ENCODE peak calls at places on chromosomes 1 and 21, in nine cellular contexts. One of them, this sample, is unnamed.

GRCh38 chr1:147083919-147084272 is 88.4 kb downstream of the PRKAB2 start:
- DNase-seq in WTC11: peak; percentile 40
- DNase-seq in activated CD4-positive, alpha-beta memory T cell treated with anti-CD3 and anti-CD28 coated beads for 36 hours: no peak
- DNase-seq in stromal cell of bone marrow: no peak
- DNase-seq in IMR-90: no peak
- DNase-seq in NCI-H526 treated with DMSO at 0.1 percent for 48 hours: no peak
- DNase-seq in KBM-7: no peak
- DNase-seq in activated CD8-positive, alpha-beta memory T cell treated with anti-CD3 and anti-CD28 coated beads, Interleukin-2, amount 50 U/mL, for 48 hours: no peak
- DNase-seq in RKO: no peak
- DNase-seq in this sample: no peak

GRCh38 chr1:207402744-207403143 is 51.4 kb upstream of the CR2 start:
- DNase-seq in WTC11: no peak
- DNase-seq in activated CD4-positive, alpha-beta memory T cell treated with anti-CD3 and anti-CD28 coated beads for 36 hours: no peak
- DNase-seq in stromal cell of bone marrow: no peak
- DNase-seq in IMR-90: no peak
- DNase-seq in NCI-H526 treated with DMSO at 0.1 percent for 48 hours: no peak
- DNase-seq in KBM-7: no peak
- DNase-seq in activated CD8-positive, alpha-beta memory T cell treated with anti-CD3 and anti-CD28 coated beads, Interleukin-2, amount 50 U/mL, for 48 hours: no peak
- DNase-seq in RKO: no peak
- DNase-seq in this sample: no peak

GRCh38 chr21:42426424-42426823 is 22.7 kb downstream of the UBASH3A start:
- DNase-seq in WTC11: no peak
- DNase-seq in activated CD4-positive, alpha-beta memory T cell treated with anti-CD3 and anti-CD28 coated beads for 36 hours: no peak
- DNase-seq in stromal cell of bone marrow: no peak
- DNase-seq in IMR-90: no peak
- DNase-seq in NCI-H526 treated with DMSO at 0.1 percent for 48 hours: no peak
- DNase-seq in KBM-7: no peak
- DNase-seq in activated CD8-positive, alpha-beta memory T cell treated with anti-CD3 and anti-CD28 coated beads, Interleukin-2, amount 50 U/mL, for 48 hours: no peak
- DNase-seq in RKO: no peak
- DNase-seq in this sample: no peak

GRCh38 chr1:111795401-111795800 is 39.7 kb downstream of the DDX20 start:
- DNase-seq in WTC11: no peak
- DNase-seq in activated CD4-positive, alpha-beta memory T cell treated with anti-CD3 and anti-CD28 coated beads for 36 hours: no peak
- DNase-seq in stromal cell of bone marrow: no peak
- DNase-seq in IMR-90: no peak
- DNase-seq in NCI-H526 treated with DMSO at 0.1 percent for 48 hours: no peak
- DNase-seq in KBM-7: no peak
- DNase-seq in activated CD8-positive, alpha-beta memory T cell treated with anti-CD3 and anti-CD28 coated beads, Interleukin-2, amount 50 U/mL, for 48 hours: no peak
- DNase-seq in RKO: no peak
- DNase-seq in this sample: no peak

GRCh38 chr1:27026621-27027574 is 14.2 kb upstream of the TENT5B start:
- DNase-seq in WTC11: peak; percentile 84
- DNase-seq in activated CD4-positive, alpha-beta memory T cell treated with anti-CD3 and anti-CD28 coated beads for 36 hours: no peak
- DNase-seq in stromal cell of bone marrow: peak; percentile 88
- DNase-seq in IMR-90: peak; percentile 69
- DNase-seq in NCI-H526 treated with DMSO at 0.1 percent for 48 hours: no peak
- DNase-seq in KBM-7: peak; percentile 77
- DNase-seq in activated CD8-positive, alpha-beta memory T cell treated with anti-CD3 and anti-CD28 coated beads, Interleukin-2, amount 50 U/mL, for 48 hours: no peak
- DNase-seq in RKO: no peak
- DNase-seq in this sample: no peak

GRCh38 chr1:153771841-153772593 is 3.2 kb upstream of the SLC27A3 start:
- DNase-seq in WTC11: peak; percentile 82
- DNase-seq in activated CD4-positive, alpha-beta memory T cell treated with anti-CD3 and anti-CD28 coated beads for 36 hours: no peak
- DNase-seq in stromal cell of bone marrow: no peak
- DNase-seq in IMR-90: no peak
- DNase-seq in NCI-H526 treated with DMSO at 0.1 percent for 48 hours: no peak
- DNase-seq in KBM-7: peak; percentile 33
- DNase-seq in activated CD8-positive, alpha-beta memory T cell treated with anti-CD3 and anti-CD28 coated beads, Interleukin-2, amount 50 U/mL, for 48 hours: no peak
- DNase-seq in RKO: no peak
- DNase-seq in this sample: no peak

GRCh38 chr21:41739011-41739410 is 27.8 kb downstream of the RIPK4 start:
- DNase-seq in WTC11: no peak
- DNase-seq in activated CD4-positive, alpha-beta memory T cell treated with anti-CD3 and anti-CD28 coated beads for 36 hours: no peak
- DNase-seq in stromal cell of bone marrow: no peak
- DNase-seq in IMR-90: no peak
- DNase-seq in NCI-H526 treated with DMSO at 0.1 percent for 48 hours: no peak
- DNase-seq in KBM-7: no peak
- DNase-seq in activated CD8-positive, alpha-beta memory T cell treated with anti-CD3 and anti-CD28 coated beads, Interleukin-2, amount 50 U/mL, for 48 hours: no peak
- DNase-seq in RKO: no peak
- DNase-seq in this sample: no peak

GRCh38 chr1:197320991-197321531 is 53.0 kb downstream of the CRB1 start:
- DNase-seq in WTC11: no peak
- DNase-seq in activated CD4-positive, alpha-beta memory T cell treated with anti-CD3 and anti-CD28 coated beads for 36 hours: no peak
- DNase-seq in stromal cell of bone marrow: peak; percentile 87
- DNase-seq in IMR-90: peak; percentile 4
- DNase-seq in NCI-H526 treated with DMSO at 0.1 percent for 48 hours: no peak
- DNase-seq in KBM-7: no peak
- DNase-seq in activated CD8-positive, alpha-beta memory T cell treated with anti-CD3 and anti-CD28 coated beads, Interleukin-2, amount 50 U/mL, for 48 hours: no peak
- DNase-seq in RKO: no peak
- DNase-seq in this sample: no peak

GRCh38 chr1:161740871-161741270 is 8.7 kb upstream of the DUSP12 start:
- DNase-seq in WTC11: no peak
- DNase-seq in activated CD4-positive, alpha-beta memory T cell treated with anti-CD3 and anti-CD28 coated beads for 36 hours: no peak
- DNase-seq in stromal cell of bone marrow: no peak
- DNase-seq in IMR-90: no peak
- DNase-seq in NCI-H526 treated with DMSO at 0.1 percent for 48 hours: no peak
- DNase-seq in KBM-7: no peak
- DNase-seq in activated CD8-positive, alpha-beta memory T cell treated with anti-CD3 and anti-CD28 coated beads, Interleukin-2, amount 50 U/mL, for 48 hours: no peak
- DNase-seq in RKO: no peak
- DNase-seq in this sample: no peak

GRCh38 chr1:111738133-111738435 is 1.1 kb downstream of the INKA2 start:
- DNase-seq in WTC11: no peak
- DNase-seq in activated CD4-positive, alpha-beta memory T cell treated with anti-CD3 and anti-CD28 coated beads for 36 hours: no peak
- DNase-seq in stromal cell of bone marrow: no peak
- DNase-seq in IMR-90: no peak
- DNase-seq in NCI-H526 treated with DMSO at 0.1 percent for 48 hours: no peak
- DNase-seq in KBM-7: no peak
- DNase-seq in activated CD8-positive, alpha-beta memory T cell treated with anti-CD3 and anti-CD28 coated beads, Interleukin-2, amount 50 U/mL, for 48 hours: no peak
- DNase-seq in RKO: no peak
- DNase-seq in this sample: no peak

GRCh38 chr1:8712413-8713229 is 104.8 kb downstream of the RERE start:
- DNase-seq in WTC11: no peak
- DNase-seq in activated CD4-positive, alpha-beta memory T cell treated with anti-CD3 and anti-CD28 coated beads for 36 hours: no peak
- DNase-seq in stromal cell of bone marrow: peak; percentile 84
- DNase-seq in IMR-90: peak; percentile 96
- DNase-seq in NCI-H526 treated with DMSO at 0.1 percent for 48 hours: peak; percentile 68
- DNase-seq in KBM-7: peak; percentile 87
- DNase-seq in activated CD8-positive, alpha-beta memory T cell treated with anti-CD3 and anti-CD28 coated beads, Interleukin-2, amount 50 U/mL, for 48 hours: no peak
- DNase-seq in RKO: no peak
- DNase-seq in this sample: no peak

GRCh38 chr1:30743584-30744059 is 14.0 kb downstream of the LAPTM5 start:
- DNase-seq in WTC11: no peak
- DNase-seq in activated CD4-positive, alpha-beta memory T cell treated with anti-CD3 and anti-CD28 coated beads for 36 hours: peak; percentile 80
- DNase-seq in stromal cell of bone marrow: no peak
- DNase-seq in IMR-90: no peak
- DNase-seq in NCI-H526 treated with DMSO at 0.1 percent for 48 hours: no peak
- DNase-seq in KBM-7: peak; percentile 94
- DNase-seq in activated CD8-positive, alpha-beta memory T cell treated with anti-CD3 and anti-CD28 coated beads, Interleukin-2, amount 50 U/mL, for 48 hours: no peak
- DNase-seq in RKO: no peak
- DNase-seq in this sample: peak; percentile 59

GRCh38 chr1:53631622-53632310 is 107.2 kb downstream of the GLIS1 start:
- DNase-seq in WTC11: no peak
- DNase-seq in activated CD4-positive, alpha-beta memory T cell treated with anti-CD3 and anti-CD28 coated beads for 36 hours: peak; percentile 3
- DNase-seq in stromal cell of bone marrow: no peak
- DNase-seq in IMR-90: no peak
- DNase-seq in NCI-H526 treated with DMSO at 0.1 percent for 48 hours: no peak
- DNase-seq in KBM-7: no peak
- DNase-seq in activated CD8-positive, alpha-beta memory T cell treated with anti-CD3 and anti-CD28 coated beads, Interleukin-2, amount 50 U/mL, for 48 hours: no peak
- DNase-seq in RKO: no peak
- DNase-seq in this sample: no peak

This sample was measured in posterior cingulate gyrus.